ENCODE peak calls at places on chromosomes 4 and X, in five cellular contexts. P, F, W, S and G are unnamed samples.

GRCh38 chr4:10079951-10080873 is 36.4 kb downstream of the WDR1 start:
- DNase-seq in P (no peak), F (no peak), W (no peak), S (peak), G (no peak)

GRCh38 chr4:12724520-12724919 is 759.6 kb downstream of the RAB28 start:
- DNase-seq in P (peak), F (no peak), W (no peak), S (no peak), G (no peak)

GRCh38 chrX:120358687-120359086 is 3.2 kb upstream of the ATP1B4 start:
- DNase-seq in P (no peak), F (no peak), W (no peak), S (no peak), G (no peak)

GRCh38 chr4:136741468-136741867 is 790.8 kb downstream of the PCDH18 start:
- DNase-seq in P (peak), F (no peak), W (no peak), S (no peak), G (no peak)

GRCh38 chr4:53573696-53574095 is 17.6 kb downstream of the LNX1 start:
- DNase-seq in P (no peak), F (no peak), W (no peak), S (no peak), G (no peak)

GRCh38 chr4:20078644-20079043 is 173.1 kb upstream of the SLIT2 start:
- DNase-seq in P (no peak), F (no peak), W (no peak), S (no peak), G (no peak)

GRCh38 chr4:40306203-40306602 is 28.9 kb upstream of the CHRNA9 start:
- DNase-seq in P (no peak), F (no peak), W (no peak), S (no peak), G (no peak)

GRCh38 chr4:66946761-66947160 is 598.5 kb downstream of the CENPC start:
- DNase-seq in P (no peak), F (no peak), W (no peak), S (no peak), G (no peak)

GRCh38 chr4:169311643-169312365 is 41.0 kb upstream of the SH3RF1 start:
- DNase-seq in P (peak), F (peak), W (no peak), S (peak), G (no peak)

GRCh38 chr4:91729851-91730250 is 573.9 kb upstream of the GRID2 start:
- DNase-seq in P (peak), F (no peak), W (no peak), S (no peak), G (no peak)

GRCh38 chr4:91734682-91735081 is 569.1 kb upstream of the GRID2 start:
- DNase-seq in P (peak), F (no peak), W (no peak), S (no peak), G (no peak)
- TF ChIP-seq CTCF in P (peak), F (no peak), W (no peak), S (no peak), G (peak)

DNA sequence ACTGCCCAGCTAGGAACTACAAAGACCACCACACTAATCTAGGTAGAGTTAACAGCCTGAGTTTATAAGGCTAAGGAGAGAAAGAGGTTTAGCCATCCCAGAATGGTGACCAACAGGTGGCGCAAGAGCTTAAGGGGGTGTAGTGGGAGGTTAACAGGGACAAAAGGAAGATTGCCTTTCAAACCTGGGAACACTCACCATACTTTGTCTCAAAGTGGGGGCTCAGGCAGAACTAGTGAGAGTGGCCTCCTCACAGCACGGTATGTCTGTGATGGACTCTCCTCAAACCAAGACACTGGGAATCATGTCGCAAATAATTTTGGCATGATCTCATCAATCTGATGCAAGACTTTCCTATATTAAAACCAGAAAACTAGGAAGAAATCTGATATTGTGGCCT is 23.4 kb downstream of the CCNI start:
- DNase-seq in P (peak), F (peak), W (peak), S (peak), G (no peak)
- TF ChIP-seq CTCF in P (peak), F (peak), W (no peak), S (peak), G (peak)

GRCh38 chr4:121485190-121485804 is 104.5 kb upstream of the QRFPR start:
- DNase-seq in P (no peak), F (no peak), W (no peak), S (no peak), G (no peak)

GRCh38 chr4:121479801-121480200 is 99.0 kb upstream of the QRFPR start:
- DNase-seq in P (no peak), F (no peak), W (no peak), S (no peak), G (no peak)

GRCh38 chr4:121484633-121485032 is 103.8 kb upstream of the QRFPR start:
- DNase-seq in P (peak), F (peak), W (no peak), S (peak), G (no peak)
- TF ChIP-seq CTCF in P (peak), F (peak), W (no peak), S (peak), G (peak)

GRCh38 chrX:143336261-143336660 is 181.0 kb downstream of the SPANXN3 start:
- DNase-seq in P (no peak), F (no peak), W (no peak), S (no peak), G (no peak)

DNA sequence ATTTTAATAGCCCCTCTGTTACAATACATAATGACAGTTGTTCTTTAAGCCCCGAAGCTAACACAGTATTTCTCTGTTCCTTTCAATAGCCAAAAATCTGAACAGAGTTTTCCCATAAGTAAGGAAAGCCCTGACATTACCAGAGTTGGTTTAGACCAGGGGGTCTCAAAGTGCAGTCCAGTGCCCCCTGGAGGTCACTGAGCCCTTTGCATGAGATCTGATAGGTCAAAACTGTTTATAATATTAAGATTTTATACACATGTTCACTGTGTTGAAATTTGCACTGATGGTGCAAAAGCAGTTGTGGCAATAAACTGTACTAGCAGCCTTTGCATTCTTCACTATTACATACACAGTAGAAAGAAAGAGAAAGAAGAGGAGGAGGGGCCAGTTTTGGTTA is 177.1 kb downstream of the SPANXN3 start:
- DNase-seq in P (no peak), F (no peak), W (no peak), S (no peak), G (no peak)
- TF ChIP-seq CTCF in P (no peak), F (no peak), W (no peak), S (peak), G (peak)